ENCODE peak calls at places on chromosome 9, in four cellular contexts. W, X, J and M are unnamed samples.

GRCh38 chr9:83708515-83709158 is 879 bp upstream of the UBQLN1 start:
- DNase-seq in X (peak), W (no peak), J (peak), M (no peak)

GRCh38 chr9:105126233-105126632 is 118.2 kb upstream of the SLC44A1 start:
- DNase-seq in W (no peak), X (no peak), J (no peak), M (no peak)

GRCh38 chr9:95516736-95517558 is at the start of gene PTCH1:
- DNase-seq in X (peak), J (peak), W (peak), M (no peak)

GRCh38 chr9:121754655-121755436 is 103.4 kb downstream of the DAB2IP start:
- DNase-seq in W (no peak), J (no peak), X (peak), M (no peak)

GRCh38 chr9:98750396-98751060 is 41.8 kb upstream of the GABBR2 start:
- DNase-seq in J (no peak), W (no peak), X (no peak), M (no peak)

GRCh38 chr9:35357826-35358225 is 132.1 kb upstream of the RUSC2 start:
- DNase-seq in W (no peak), J (no peak), X (no peak), M (no peak)

GRCh38 chr9:136339173-136339957 is 12.0 kb downstream of the GPSM1 start:
- DNase-seq in J (peak), X (peak), W (peak), M (peak)

GRCh38 chr9:125829743-125830142 is 82.6 kb downstream of the PBX3 start:
- DNase-seq in J (no peak), X (no peak), W (no peak), M (no peak)

GRCh38 chr9:73149371-73150067 is 2.1 kb upstream of the ANXA1 start:
- DNase-seq in W (peak), J (peak), X (peak), M (no peak)

GRCh38 chr9:80410106-80410505 is 838.3 kb downstream of the TLE4 start:
- DNase-seq in J (no peak), X (no peak), W (peak), M (no peak)

GRCh38 chr9:17204611-17205165 is 69.8 kb downstream of the CNTLN start:
- DNase-seq in J (no peak), W (no peak), X (no peak), M (no peak)

GRCh38 chr9:33438926-33439511 is 8.4 kb downstream of the AQP3 start:
- DNase-seq in X (no peak), J (no peak), W (no peak), M (no peak)

GRCh38 chr9:111407813-111408212 is 76.4 kb downstream of the ECPAS start:
- DNase-seq in X (no peak), W (no peak), J (no peak), M (no peak)

GRCh38 chr9:136572003-136572595 is 26.3 kb upstream of the NOTCH1 start:
- DNase-seq in J (peak), X (peak), W (peak), M (no peak)

GRCh38 chr9:81138173-81138572 is 551.2 kb downstream of the TLE1 start:
- DNase-seq in X (no peak), J (no peak), W (no peak), M (no peak)

GRCh38 chr9:18473551-18474279 is at the start of gene ADAMTSL1:
- DNase-seq in J (no peak), X (no peak), W (peak), M (peak)

GRCh38 chr9:113659039-113659438 is 195.5 kb downstream of the RGS3 start:
- DNase-seq in X (no peak), J (no peak), W (no peak), M (no peak)

GRCh38 chr9:76004526-76004925 is 114.1 kb downstream of the PCSK5 start:
- DNase-seq in J (no peak), X (no peak), W (no peak), M (no peak)

GRCh38 chr9:99307846-99308245 is 85.8 kb downstream of the SEC61B start:
- DNase-seq in X (peak), W (no peak), J (no peak), M (peak)

GRCh38 chr9:128242124-128242523 is 33.7 kb downstream of the GOLGA2 start:
- DNase-seq in J (no peak), W (no peak), X (no peak), M (no peak)

GRCh38 chr9:124309665-124310064 is 51.9 kb downstream of the NEK6 start:
- DNase-seq in X (peak), W (peak), J (peak), M (no peak)

GRCh38 chr9:14312721-14313377 is 1.1 kb downstream of the NFIB start:
- DNase-seq in X (peak), J (no peak), W (peak), M (no peak)